ENCODE peak calls at places on chromosomes 1 and 21, in five cellular contexts. One of them, this sample, is unnamed.

GRCh38 chr21:30234643-30235042 is 18.7 kb upstream of the CLDN8 start:
- DNase-seq in fibroblast of villous mesenchyme: peak
- DNase-seq in cardiac muscle cell: peak
- DNase-seq in brain microvascular endothelial cell: peak
- DNase-seq in tibial nerve: no peak
- DNase-seq in this sample: no peak

GRCh38 chr1:183239220-183239742 is 53.2 kb downstream of the LAMC2 start:
- DNase-seq in cardiac muscle cell: no peak
- DNase-seq in fibroblast of villous mesenchyme: no peak
- DNase-seq in tibial nerve: no peak
- DNase-seq in brain microvascular endothelial cell: no peak
- DNase-seq in this sample: no peak

GRCh38 chr1:37038079-37038702 is 3.9 kb upstream of the GRIK3 start:
- DNase-seq in tibial nerve: no peak
- DNase-seq in fibroblast of villous mesenchyme: no peak
- DNase-seq in cardiac muscle cell: peak
- DNase-seq in brain microvascular endothelial cell: no peak
- DNase-seq in this sample: peak

GRCh38 chr1:58717979-58718378 is 18.1 kb upstream of the MYSM1 start:
- DNase-seq in tibial nerve: no peak
- DNase-seq in cardiac muscle cell: no peak
- DNase-seq in brain microvascular endothelial cell: no peak
- DNase-seq in fibroblast of villous mesenchyme: no peak
- DNase-seq in this sample: no peak

GRCh38 chr1:73065585-73065984 is 783.2 kb upstream of the NEGR1 start:
- DNase-seq in fibroblast of villous mesenchyme: peak
- DNase-seq in tibial nerve: no peak
- DNase-seq in brain microvascular endothelial cell: no peak
- DNase-seq in cardiac muscle cell: no peak
- DNase-seq in this sample: peak

GRCh38 chr1:38667626-38668025 is 191.9 kb downstream of the RRAGC start:
- DNase-seq in brain microvascular endothelial cell: no peak
- DNase-seq in tibial nerve: no peak
- DNase-seq in cardiac muscle cell: no peak
- DNase-seq in fibroblast of villous mesenchyme: no peak
- DNase-seq in this sample: no peak

GRCh38 chr21:18810136-18810535 is 406.6 kb upstream of the TMPRSS15 start:
- DNase-seq in cardiac muscle cell: no peak
- DNase-seq in brain microvascular endothelial cell: no peak
- DNase-seq in fibroblast of villous mesenchyme: no peak
- DNase-seq in tibial nerve: no peak
- DNase-seq in this sample: no peak

GRCh38 chr1:168092566-168093355 is 44.0 kb downstream of the GPR161 start:
- DNase-seq in cardiac muscle cell: peak
- DNase-seq in tibial nerve: no peak
- DNase-seq in fibroblast of villous mesenchyme: peak
- DNase-seq in brain microvascular endothelial cell: no peak
- DNase-seq in this sample: no peak

GRCh38 chr1:7339953-7340352 is 431.1 kb upstream of the VAMP3 start:
- DNase-seq in fibroblast of villous mesenchyme: peak
- DNase-seq in cardiac muscle cell: peak
- DNase-seq in brain microvascular endothelial cell: no peak
- DNase-seq in tibial nerve: no peak
- DNase-seq in this sample: no peak

GRCh38 chr1:62439652-62440371 is 3.0 kb downstream of the USP1 start:
- DNase-seq in cardiac muscle cell: no peak
- DNase-seq in tibial nerve: no peak
- DNase-seq in fibroblast of villous mesenchyme: no peak
- DNase-seq in brain microvascular endothelial cell: no peak
- DNase-seq in this sample: no peak
- TF ChIP-seq CTCF in cardiac muscle cell: no peak
- TF ChIP-seq CTCF in tibial nerve: no peak
- TF ChIP-seq CTCF in fibroblast of villous mesenchyme: no peak
- TF ChIP-seq CTCF in brain microvascular endothelial cell: no peak
- TF ChIP-seq CTCF in this sample: no peak

GRCh38 chr1:202002447-202002846 is 7.9 kb upstream of the ELF3 start:
- DNase-seq in cardiac muscle cell: no peak
- DNase-seq in brain microvascular endothelial cell: no peak
- DNase-seq in fibroblast of villous mesenchyme: no peak
- DNase-seq in tibial nerve: no peak
- DNase-seq in this sample: no peak
- TF ChIP-seq CTCF in cardiac muscle cell: no peak
- TF ChIP-seq CTCF in brain microvascular endothelial cell: no peak
- TF ChIP-seq CTCF in fibroblast of villous mesenchyme: no peak
- TF ChIP-seq CTCF in tibial nerve: no peak
- TF ChIP-seq CTCF in this sample: no peak

GRCh38 chr1:22528451-22528850 is 34.8 kb upstream of the EPHA8 start:
- DNase-seq in fibroblast of villous mesenchyme: no peak
- DNase-seq in cardiac muscle cell: no peak
- DNase-seq in brain microvascular endothelial cell: no peak
- DNase-seq in tibial nerve: no peak
- DNase-seq in this sample: no peak

GRCh38 chr1:22526677-22527076 is 36.6 kb upstream of the EPHA8 start:
- DNase-seq in brain microvascular endothelial cell: no peak
- DNase-seq in tibial nerve: no peak
- DNase-seq in cardiac muscle cell: no peak
- DNase-seq in fibroblast of villous mesenchyme: no peak
- DNase-seq in this sample: no peak

GRCh38 chr1:22527122-22527521 is 36.2 kb upstream of the EPHA8 start:
- DNase-seq in brain microvascular endothelial cell: no peak
- DNase-seq in tibial nerve: no peak
- DNase-seq in cardiac muscle cell: no peak
- DNase-seq in fibroblast of villous mesenchyme: no peak
- DNase-seq in this sample: no peak

GRCh38 chr1:22526098-22526497 is 37.2 kb upstream of the EPHA8 start:
- DNase-seq in brain microvascular endothelial cell: no peak
- DNase-seq in tibial nerve: no peak
- DNase-seq in cardiac muscle cell: no peak
- DNase-seq in fibroblast of villous mesenchyme: no peak
- DNase-seq in this sample: no peak

GRCh38 chr1:22527555-22528296 is 35.6 kb upstream of the EPHA8 start:
- DNase-seq in fibroblast of villous mesenchyme: peak
- DNase-seq in brain microvascular endothelial cell: no peak
- DNase-seq in cardiac muscle cell: peak
- DNase-seq in tibial nerve: no peak
- DNase-seq in this sample: no peak
- TF ChIP-seq CTCF in fibroblast of villous mesenchyme: no peak
- TF ChIP-seq CTCF in brain microvascular endothelial cell: peak
- TF ChIP-seq CTCF in cardiac muscle cell: no peak
- TF ChIP-seq CTCF in tibial nerve: no peak
- TF ChIP-seq CTCF in this sample: no peak

GRCh38 chr1:109750241-109750882 is 9.5 kb upstream of the GSTM3 start:
- DNase-seq in fibroblast of villous mesenchyme: no peak
- DNase-seq in brain microvascular endothelial cell: no peak
- DNase-seq in cardiac muscle cell: no peak
- DNase-seq in tibial nerve: no peak
- DNase-seq in this sample: no peak
- TF ChIP-seq CTCF in fibroblast of villous mesenchyme: no peak
- TF ChIP-seq CTCF in brain microvascular endothelial cell: no peak
- TF ChIP-seq CTCF in cardiac muscle cell: no peak
- TF ChIP-seq CTCF in tibial nerve: no peak
- TF ChIP-seq CTCF in this sample: no peak

GRCh38 chr1:184986250-184986649 is 11.9 kb upstream of the NIBAN1 start:
- DNase-seq in brain microvascular endothelial cell: no peak
- DNase-seq in fibroblast of villous mesenchyme: peak
- DNase-seq in tibial nerve: no peak
- DNase-seq in cardiac muscle cell: peak
- DNase-seq in this sample: no peak
- TF ChIP-seq CTCF in brain microvascular endothelial cell: peak
- TF ChIP-seq CTCF in fibroblast of villous mesenchyme: peak
- TF ChIP-seq CTCF in tibial nerve: no peak
- TF ChIP-seq CTCF in cardiac muscle cell: peak
- TF ChIP-seq CTCF in this sample: no peak

DNA sequence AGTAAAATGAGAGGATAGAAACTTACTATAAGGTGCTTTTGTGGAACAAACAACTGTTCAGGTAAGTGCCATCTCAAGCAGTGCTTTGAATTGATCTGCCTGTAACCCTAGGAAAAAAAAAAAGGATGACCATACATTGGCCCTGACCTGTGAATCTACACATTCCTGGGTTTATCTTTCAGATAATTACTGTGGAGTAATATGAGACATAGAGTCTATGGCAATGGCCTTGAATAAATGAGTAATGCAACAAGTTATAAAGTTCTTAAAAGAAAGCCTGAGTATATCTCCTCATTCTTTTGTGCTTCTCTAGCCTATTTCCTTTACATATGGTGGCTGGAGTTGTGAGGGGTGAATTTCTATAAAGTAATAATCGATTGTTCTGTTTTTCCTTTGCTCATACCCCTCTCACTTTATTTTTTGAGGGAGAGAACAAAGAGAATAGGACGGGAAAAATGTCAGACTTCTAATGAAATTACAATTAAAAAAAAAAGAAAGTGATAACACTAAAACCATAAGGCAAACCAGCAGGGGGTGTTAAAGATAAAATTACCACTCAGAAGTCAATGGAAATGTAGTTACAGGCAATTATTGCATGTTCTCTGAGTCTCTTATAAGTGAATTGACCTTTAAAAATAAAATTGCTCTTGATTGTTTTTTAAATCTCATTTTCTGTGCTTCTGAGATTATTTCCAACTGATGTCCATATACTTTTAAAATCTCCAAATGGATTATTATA is 12.4 kb upstream of the ATP1A1 start:
- DNase-seq in brain microvascular endothelial cell: no peak
- DNase-seq in fibroblast of villous mesenchyme: peak
- DNase-seq in cardiac muscle cell: peak
- DNase-seq in tibial nerve: no peak
- DNase-seq in this sample: no peak
- TF ChIP-seq CTCF in brain microvascular endothelial cell: no peak
- TF ChIP-seq CTCF in fibroblast of villous mesenchyme: peak
- TF ChIP-seq CTCF in cardiac muscle cell: peak
- TF ChIP-seq CTCF in tibial nerve: no peak
- TF ChIP-seq CTCF in this sample: no peak